ENCODE peak calls at places on chromosomes 5 and 9, in ten cellular contexts. One of them, this sample, is unnamed.

GRCh38 chr9:128344931-128345605 is 4.7 kb downstream of the SLC27A4 start:
- DNase-seq in MCF 10A: no peak
- DNase-seq in SJSA1: no peak
- DNase-seq in HT1080: no peak
- DNase-seq in nephron progenitor cell: no peak
- DNase-seq in lower lobe of right lung: no peak
- DNase-seq in brain microvascular endothelial cell: no peak
- DNase-seq in stimulated activated CD4-positive, alpha-beta T cell treated with anti-CD3 and anti-CD28 coated beads, Interleukin-15, amount 100 ng/mL, for 1 hour: no peak
- DNase-seq in activated T-helper 1 cell treated with anti-CD3 and anti-CD28 coated beads, Interleukin-12 subunit alpha, Interleukin-12 subunit beta, Interleukin-2, Interleukin-4 antibody, amounts not matched to agents 30 ng/mL and 10 ng/mL and 1 ng/mL, durations not matched to agents 14 hours and 24 hours and 36 hours: no peak
- DNase-seq in foreskin fibroblast: no peak
- DNase-seq in this sample: no peak

GRCh38 chr9:78695521-78695920 is 398.6 kb downstream of the PSAT1 start:
- DNase-seq in MCF 10A: no peak
- DNase-seq in SJSA1: no peak
- DNase-seq in HT1080: no peak
- DNase-seq in nephron progenitor cell: peak; percentile 36
- DNase-seq in lower lobe of right lung: peak; percentile 41
- DNase-seq in brain microvascular endothelial cell: no peak
- DNase-seq in stimulated activated CD4-positive, alpha-beta T cell treated with anti-CD3 and anti-CD28 coated beads, Interleukin-15, amount 100 ng/mL, for 1 hour: no peak
- DNase-seq in activated T-helper 1 cell treated with anti-CD3 and anti-CD28 coated beads, Interleukin-12 subunit alpha, Interleukin-12 subunit beta, Interleukin-2, Interleukin-4 antibody, amounts not matched to agents 30 ng/mL and 10 ng/mL and 1 ng/mL, durations not matched to agents 14 hours and 24 hours and 36 hours: no peak
- DNase-seq in foreskin fibroblast: no peak
- DNase-seq in this sample: no peak

GRCh38 chr5:180644825-180645608 is 4.4 kb downstream of the FLT4 start:
- DNase-seq in MCF 10A: no peak
- DNase-seq in SJSA1: peak; percentile 44
- DNase-seq in HT1080: no peak
- DNase-seq in nephron progenitor cell: no peak
- DNase-seq in lower lobe of right lung: no peak
- DNase-seq in brain microvascular endothelial cell: no peak
- DNase-seq in stimulated activated CD4-positive, alpha-beta T cell treated with anti-CD3 and anti-CD28 coated beads, Interleukin-15, amount 100 ng/mL, for 1 hour: no peak
- DNase-seq in activated T-helper 1 cell treated with anti-CD3 and anti-CD28 coated beads, Interleukin-12 subunit alpha, Interleukin-12 subunit beta, Interleukin-2, Interleukin-4 antibody, amounts not matched to agents 30 ng/mL and 10 ng/mL and 1 ng/mL, durations not matched to agents 14 hours and 24 hours and 36 hours: no peak
- DNase-seq in foreskin fibroblast: no peak
- DNase-seq in this sample: no peak

GRCh38 chr5:76404694-76405306 is 1.7 kb downstream of the IQGAP2 start:
- DNase-seq in MCF 10A: no peak
- DNase-seq in SJSA1: no peak
- DNase-seq in HT1080: no peak
- DNase-seq in nephron progenitor cell: no peak
- DNase-seq in lower lobe of right lung: no peak
- DNase-seq in brain microvascular endothelial cell: no peak
- DNase-seq in stimulated activated CD4-positive, alpha-beta T cell treated with anti-CD3 and anti-CD28 coated beads, Interleukin-15, amount 100 ng/mL, for 1 hour: no peak
- DNase-seq in activated T-helper 1 cell treated with anti-CD3 and anti-CD28 coated beads, Interleukin-12 subunit alpha, Interleukin-12 subunit beta, Interleukin-2, Interleukin-4 antibody, amounts not matched to agents 30 ng/mL and 10 ng/mL and 1 ng/mL, durations not matched to agents 14 hours and 24 hours and 36 hours: no peak
- DNase-seq in foreskin fibroblast: no peak
- DNase-seq in this sample: no peak

GRCh38 chr9:91864372-91864771 is 85.7 kb downstream of the ROR2 start:
- DNase-seq in MCF 10A: no peak
- DNase-seq in SJSA1: no peak
- DNase-seq in HT1080: no peak
- DNase-seq in nephron progenitor cell: no peak
- DNase-seq in lower lobe of right lung: no peak
- DNase-seq in brain microvascular endothelial cell: no peak
- DNase-seq in stimulated activated CD4-positive, alpha-beta T cell treated with anti-CD3 and anti-CD28 coated beads, Interleukin-15, amount 100 ng/mL, for 1 hour: no peak
- DNase-seq in activated T-helper 1 cell treated with anti-CD3 and anti-CD28 coated beads, Interleukin-12 subunit alpha, Interleukin-12 subunit beta, Interleukin-2, Interleukin-4 antibody, amounts not matched to agents 30 ng/mL and 10 ng/mL and 1 ng/mL, durations not matched to agents 14 hours and 24 hours and 36 hours: no peak
- DNase-seq in foreskin fibroblast: no peak
- DNase-seq in this sample: no peak

GRCh38 chr9:18441245-18441644 is 32.7 kb upstream of the ADAMTSL1 start:
- DNase-seq in MCF 10A: no peak
- DNase-seq in SJSA1: no peak
- DNase-seq in HT1080: no peak
- DNase-seq in nephron progenitor cell: no peak
- DNase-seq in lower lobe of right lung: no peak
- DNase-seq in brain microvascular endothelial cell: peak; percentile 37
- DNase-seq in stimulated activated CD4-positive, alpha-beta T cell treated with anti-CD3 and anti-CD28 coated beads, Interleukin-15, amount 100 ng/mL, for 1 hour: no peak
- DNase-seq in activated T-helper 1 cell treated with anti-CD3 and anti-CD28 coated beads, Interleukin-12 subunit alpha, Interleukin-12 subunit beta, Interleukin-2, Interleukin-4 antibody, amounts not matched to agents 30 ng/mL and 10 ng/mL and 1 ng/mL, durations not matched to agents 14 hours and 24 hours and 36 hours: no peak
- DNase-seq in foreskin fibroblast: peak; percentile 42
- DNase-seq in this sample: no peak

GRCh38 chr9:93663877-93664548 is 87.6 kb downstream of the PHF2 start:
- DNase-seq in MCF 10A: no peak
- DNase-seq in SJSA1: no peak
- DNase-seq in HT1080: no peak
- DNase-seq in nephron progenitor cell: no peak
- DNase-seq in lower lobe of right lung: peak; percentile 34
- DNase-seq in brain microvascular endothelial cell: no peak
- DNase-seq in stimulated activated CD4-positive, alpha-beta T cell treated with anti-CD3 and anti-CD28 coated beads, Interleukin-15, amount 100 ng/mL, for 1 hour: no peak
- DNase-seq in activated T-helper 1 cell treated with anti-CD3 and anti-CD28 coated beads, Interleukin-12 subunit alpha, Interleukin-12 subunit beta, Interleukin-2, Interleukin-4 antibody, amounts not matched to agents 30 ng/mL and 10 ng/mL and 1 ng/mL, durations not matched to agents 14 hours and 24 hours and 36 hours: no peak
- DNase-seq in foreskin fibroblast: no peak
- DNase-seq in this sample: no peak

GRCh38 chr5:133456933-133457402 is 155.4 kb downstream of the FSTL4 start:
- DNase-seq in MCF 10A: peak; percentile 80
- DNase-seq in SJSA1: no peak
- DNase-seq in HT1080: no peak
- DNase-seq in nephron progenitor cell: no peak
- DNase-seq in lower lobe of right lung: no peak
- DNase-seq in brain microvascular endothelial cell: no peak
- DNase-seq in stimulated activated CD4-positive, alpha-beta T cell treated with anti-CD3 and anti-CD28 coated beads, Interleukin-15, amount 100 ng/mL, for 1 hour: no peak
- DNase-seq in activated T-helper 1 cell treated with anti-CD3 and anti-CD28 coated beads, Interleukin-12 subunit alpha, Interleukin-12 subunit beta, Interleukin-2, Interleukin-4 antibody, amounts not matched to agents 30 ng/mL and 10 ng/mL and 1 ng/mL, durations not matched to agents 14 hours and 24 hours and 36 hours: no peak
- DNase-seq in foreskin fibroblast: peak; percentile 10
- DNase-seq in this sample: no peak

GRCh38 chr5:78920604-78921003 is 64.5 kb downstream of the ARSB start:
- DNase-seq in MCF 10A: no peak
- DNase-seq in SJSA1: no peak
- DNase-seq in HT1080: peak; percentile 11
- DNase-seq in nephron progenitor cell: no peak
- DNase-seq in lower lobe of right lung: no peak
- DNase-seq in brain microvascular endothelial cell: peak; percentile 50
- DNase-seq in stimulated activated CD4-positive, alpha-beta T cell treated with anti-CD3 and anti-CD28 coated beads, Interleukin-15, amount 100 ng/mL, for 1 hour: no peak
- DNase-seq in activated T-helper 1 cell treated with anti-CD3 and anti-CD28 coated beads, Interleukin-12 subunit alpha, Interleukin-12 subunit beta, Interleukin-2, Interleukin-4 antibody, amounts not matched to agents 30 ng/mL and 10 ng/mL and 1 ng/mL, durations not matched to agents 14 hours and 24 hours and 36 hours: no peak
- DNase-seq in foreskin fibroblast: peak; percentile 65
- DNase-seq in this sample: no peak

GRCh38 chr5:72552041-72552557 is 44.9 kb upstream of the ZNF366 start:
- DNase-seq in MCF 10A: peak; percentile 88
- DNase-seq in SJSA1: peak; percentile 72
- DNase-seq in HT1080: peak; percentile 97
- DNase-seq in nephron progenitor cell: no peak
- DNase-seq in lower lobe of right lung: no peak
- DNase-seq in brain microvascular endothelial cell: peak; percentile 36
- DNase-seq in stimulated activated CD4-positive, alpha-beta T cell treated with anti-CD3 and anti-CD28 coated beads, Interleukin-15, amount 100 ng/mL, for 1 hour: no peak
- DNase-seq in activated T-helper 1 cell treated with anti-CD3 and anti-CD28 coated beads, Interleukin-12 subunit alpha, Interleukin-12 subunit beta, Interleukin-2, Interleukin-4 antibody, amounts not matched to agents 30 ng/mL and 10 ng/mL and 1 ng/mL, durations not matched to agents 14 hours and 24 hours and 36 hours: no peak
- DNase-seq in foreskin fibroblast: peak; percentile 81
- DNase-seq in this sample: no peak

GRCh38 chr5:90615355-90615754 is 56.8 kb downstream of the ADGRV1 start:
- DNase-seq in MCF 10A: no peak
- DNase-seq in SJSA1: no peak
- DNase-seq in HT1080: no peak
- DNase-seq in nephron progenitor cell: no peak
- DNase-seq in lower lobe of right lung: no peak
- DNase-seq in brain microvascular endothelial cell: no peak
- DNase-seq in stimulated activated CD4-positive, alpha-beta T cell treated with anti-CD3 and anti-CD28 coated beads, Interleukin-15, amount 100 ng/mL, for 1 hour: no peak
- DNase-seq in activated T-helper 1 cell treated with anti-CD3 and anti-CD28 coated beads, Interleukin-12 subunit alpha, Interleukin-12 subunit beta, Interleukin-2, Interleukin-4 antibody, amounts not matched to agents 30 ng/mL and 10 ng/mL and 1 ng/mL, durations not matched to agents 14 hours and 24 hours and 36 hours: no peak
- DNase-seq in foreskin fibroblast: no peak
- DNase-seq in this sample: no peak

GRCh38 chr5:33892419-33893151 is 795 bp upstream of the ADAMTS12 start:
- DNase-seq in MCF 10A: peak; percentile 40
- DNase-seq in SJSA1: peak; percentile 55
- DNase-seq in HT1080: peak; percentile 30
- DNase-seq in nephron progenitor cell: no peak
- DNase-seq in lower lobe of right lung: no peak
- DNase-seq in brain microvascular endothelial cell: peak; percentile 83
- DNase-seq in stimulated activated CD4-positive, alpha-beta T cell treated with anti-CD3 and anti-CD28 coated beads, Interleukin-15, amount 100 ng/mL, for 1 hour: no peak
- DNase-seq in activated T-helper 1 cell treated with anti-CD3 and anti-CD28 coated beads, Interleukin-12 subunit alpha, Interleukin-12 subunit beta, Interleukin-2, Interleukin-4 antibody, amounts not matched to agents 30 ng/mL and 10 ng/mL and 1 ng/mL, durations not matched to agents 14 hours and 24 hours and 36 hours: no peak
- DNase-seq in foreskin fibroblast: peak; percentile 97
- DNase-seq in this sample: peak; percentile 94

This sample was measured in AG04450.